ENCODE peak calls at places on chromosomes 16 and 17, in four cellular contexts. S, B, R and J are unnamed samples. For H3K27me3, the result is how much of the 10 kb centered on the place peaks cover.

GRCh38 chr17:78541488-78542237 is 35.5 kb downstream of the DNAH17 start:
- DNase-seq in S (no peak), B (no peak), R (no peak), J (peak)

GRCh38 chr17:55416470-55417052 is 5.1 kb downstream of the MMD start:
- DNase-seq in S (no peak), B (peak), R (no peak), J (no peak)

GRCh38 chr17:31096106-31096436 is 1.3 kb downstream of the NF1 start:
- DNase-seq in S (no peak), B (no peak), R (no peak), J (peak)

GRCh38 chr17:80859004-80859941 is 132.4 kb upstream of the CHMP6 start:
- DNase-seq in S (peak), B (peak), R (peak), J (peak)

GRCh38 chr17:75691371-75692290 is 24.5 kb downstream of the SAP30BP start:
- DNase-seq in S (no peak), B (peak), R (no peak), J (no peak)

GRCh38 chr16:2511128-2511785 is 2.5 kb upstream of the ATP6V0C start:
- DNase-seq in S (peak), B (peak), R (no peak), J (peak)

GRCh38 chr16:47943235-47943634 is 212.6 kb downstream of the ABCC12 start:
- DNase-seq in S (no peak), B (no peak), R (no peak), J (no peak)

GRCh38 chr17:65365209-65365608 is 196.2 kb downstream of the AXIN2 start:
- DNase-seq in S (no peak), B (no peak), R (no peak), J (no peak)

GRCh38 chr17:76866203-76866602 is 2.0 kb upstream of the MGAT5B start:
- DNase-seq in S (no peak), B (no peak), R (no peak), J (no peak)

GRCh38 chr16:75789237-75789636 is 62.9 kb upstream of the CPHXL start:
- DNase-seq in S (no peak), B (peak), R (no peak), J (peak)

GRCh38 chr16:85969159-85969558 is 70.2 kb downstream of the IRF8 start:
- DNase-seq in S (no peak), B (peak), R (no peak), J (no peak)

GRCh38 chr17:80866050-80866793 is 125.4 kb upstream of the CHMP6 start:
- DNase-seq in S (peak), B (peak), R (no peak), J (peak)

GRCh38 chr17:9116861-9117568 is 95.7 kb downstream of the NTN1 start:
- DNase-seq in S (no peak), B (no peak), R (no peak), J (no peak)

GRCh38 chr16:716250-716607 is 1.3 kb downstream of the METRN start:
- DNase-seq in S (peak), B (no peak), R (no peak), J (peak)

GRCh38 chr17:79979201-79979840 is 56.4 kb downstream of the TBC1D16 start:
- DNase-seq in S (peak), B (no peak), R (no peak), J (no peak)

GRCh38 chr17:49162866-49163265 is 30.3 kb downstream of the B4GALNT2 start:
- DNase-seq in S (no peak), B (no peak), R (no peak), J (no peak)

GRCh38 chr17:40596261-40596919 is 31.1 kb upstream of the CCR7 start:
- DNase-seq in S (no peak), B (peak), R (no peak), J (peak)

GRCh38 chr17:35088911-35089845 is 25.7 kb upstream of the RFFL start:
- DNase-seq in S (peak), B (peak), R (no peak), J (peak)

GRCh38 chr16:86354641-86355040 is 155.7 kb upstream of the FOXF1 start:
- DNase-seq in S (no peak), B (peak), R (no peak), J (no peak)

GRCh38 chr17:54426287-54426886 is 474.3 kb upstream of the TOM1L1 start:
- DNase-seq in S (no peak), B (no peak), R (no peak), J (peak)

GRCh38 chr16:67842509-67843342 is 606 bp downstream of the THAP11 start:
- DNase-seq in S (peak), B (peak), R (no peak), J (peak)

GRCh38 chr17:35294756-35295155 is 51.9 kb downstream of the SLFN5 start:
- DNase-seq in S (no peak), B (no peak), R (no peak), J (no peak)

GRCh38 chr17:47190770-47191169 is 1.7 kb upstream of the CDC27 start:
- DNase-seq in S (no peak), B (no peak), R (no peak), J (no peak)

GRCh38 chr17:22265807-22266206 is 573.5 kb downstream of the KCNJ18 start:
- DNase-seq in S (peak), B (no peak), R (no peak), J (no peak)

GRCh38 chr17:11935734-11936406 is 61.4 kb downstream of the ZNF18 start:
- DNase-seq in S (peak), B (peak), R (peak), J (peak)

GRCh38 chr16:56851671-56852400 is 13.2 kb upstream of the SLC12A3 start:
- DNase-seq in S (peak), B (peak), R (peak), J (peak)

DNA sequence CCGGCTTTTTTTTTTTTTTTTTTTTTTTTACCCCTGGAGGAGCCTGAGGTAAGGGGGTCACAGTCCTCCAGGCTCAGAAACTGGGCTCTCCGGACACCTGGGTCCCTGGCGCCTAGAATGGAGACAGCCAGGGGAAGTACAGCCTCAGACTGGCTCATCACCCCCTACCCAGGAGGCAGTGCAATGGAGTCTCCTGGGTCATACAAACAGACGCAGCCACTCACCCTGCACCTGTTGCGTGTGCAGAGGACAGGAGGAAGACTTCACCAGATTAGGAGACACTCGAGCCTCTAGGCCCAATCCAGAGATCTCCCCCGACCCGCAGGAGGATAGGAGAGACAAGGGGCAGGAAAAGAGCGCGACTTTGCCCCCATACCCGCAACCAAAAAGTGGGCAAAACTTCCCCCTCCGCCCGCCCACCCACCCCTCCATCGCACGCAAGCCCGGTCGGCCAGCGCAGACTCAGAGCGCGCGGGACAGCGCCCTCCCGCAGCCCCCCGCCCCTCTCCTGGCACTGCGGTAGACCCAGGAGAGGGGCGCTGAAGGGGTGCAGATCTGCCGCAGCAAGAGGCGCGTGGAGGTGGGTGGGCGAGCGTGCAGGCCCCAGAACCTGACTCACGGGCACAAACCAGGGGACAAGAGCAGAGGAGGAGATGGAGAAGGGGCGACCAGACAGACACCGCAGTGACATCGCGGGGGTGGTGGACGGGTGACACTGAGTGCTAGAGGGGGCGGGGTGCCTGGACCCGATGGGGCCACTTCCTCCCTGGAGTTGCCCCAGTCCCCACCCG is 900 bp downstream of the HAP1 start:
- DNase-seq in S (peak), B (no peak), R (no peak), J (no peak)
- H3K27me3 ChIP-seq in S (under half), B (half or more), R (under half), J (under half)

DNA sequence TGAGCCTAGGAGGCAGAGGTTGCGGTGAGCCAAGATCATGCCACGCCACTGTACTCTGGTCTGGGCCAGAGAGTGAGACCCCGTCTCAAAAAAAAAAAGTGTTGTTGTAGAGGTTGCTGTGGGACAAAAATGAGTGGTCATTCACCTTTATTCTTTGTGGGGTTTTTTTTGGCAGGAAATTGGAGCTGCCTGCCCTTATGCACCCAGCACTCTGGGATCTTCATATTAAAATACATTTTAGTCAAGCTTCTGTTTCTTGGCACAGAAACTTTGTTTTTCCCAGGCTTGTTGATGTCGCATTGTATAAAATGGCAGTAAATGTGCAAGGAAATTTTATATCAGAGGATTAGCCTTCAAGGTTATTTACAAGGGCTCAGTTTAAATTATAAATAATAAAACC is 174.3 kb downstream of the FTO start:
- DNase-seq in S (no peak), B (no peak), R (no peak), J (no peak)
- H3K56ac ChIP-seq in S (no peak), B (no peak), R (no peak), J (no peak)

DNA sequence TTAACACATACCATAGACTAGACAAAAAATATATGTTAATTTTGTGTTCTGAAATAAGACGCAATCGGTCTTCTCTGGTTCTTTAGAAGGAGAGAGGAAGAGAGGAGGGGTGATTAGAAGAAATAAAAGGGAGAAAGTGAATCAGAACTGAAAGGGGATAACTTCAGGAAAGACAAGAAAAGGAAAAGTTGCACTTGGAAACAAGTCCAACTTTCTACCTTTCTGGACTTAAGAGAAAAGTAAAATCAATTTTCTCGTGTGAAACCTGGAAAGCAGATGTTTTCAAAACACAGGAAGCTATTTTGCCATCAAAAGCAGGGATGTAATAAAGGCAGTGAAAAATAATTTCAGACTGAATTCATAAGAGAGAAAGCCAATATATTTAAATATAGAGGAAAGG is 11.9 kb upstream of the ZFHX3 start:
- DNase-seq in S (no peak), B (no peak), R (no peak), J (no peak)
- H3K27me3 ChIP-seq in S (half or more), B (under half), R (half or more), J (under half)

DNA sequence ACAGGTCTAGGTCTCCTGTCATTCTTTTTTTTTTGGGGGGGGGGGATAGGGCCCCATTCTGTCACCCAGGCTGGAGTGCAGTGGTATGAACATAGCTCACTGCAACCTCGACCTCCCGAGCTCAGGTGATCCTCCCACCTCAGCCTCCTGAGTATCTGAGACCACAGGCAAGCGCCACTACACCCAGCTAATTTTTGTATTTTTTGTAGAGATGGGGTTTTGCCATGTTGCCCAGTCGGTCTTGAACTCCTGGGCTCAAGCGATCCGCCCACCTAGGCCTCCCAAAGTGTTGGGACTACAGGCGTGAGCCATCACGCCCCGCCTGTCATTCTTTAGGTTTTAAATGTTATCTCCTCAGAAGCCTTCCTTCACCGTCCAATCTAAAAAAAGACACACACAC is 762 bp downstream of the MRPL27 start:
- DNase-seq in S (no peak), B (no peak), R (no peak), J (no peak)
- H3K56ac ChIP-seq in S (no peak), B (peak), R (no peak), J (peak)